ENCODE peak calls at places on chromosomes 16 and 17, in ten cellular contexts. L, W, T, E, O, J, R, P, C and Y are unnamed samples.

GRCh38 chr16:87101903-87102302 is 215.3 kb downstream of the C16orf95 start:
- DNase-seq in L (peak; percentile 3), W (no peak), T (no peak), E (no peak), O (no peak), J (no peak), R (no peak), P (no peak), C (no peak), Y (no peak)

GRCh38 chr16:2838928-2839327 is 8.8 kb downstream of the ZG16B start:
- DNase-seq in L (no peak), W (no peak), T (no peak), E (no peak), O (no peak), J (peak; percentile 81), R (peak; percentile 79), P (peak; percentile 69), C (peak; percentile 85), Y (peak; percentile 74)

GRCh38 chr16:56871172-56871593 is 6.2 kb downstream of the SLC12A3 start:
- DNase-seq in L (no peak), W (peak; percentile 49), T (no peak), E (peak; percentile 28), O (no peak), J (no peak), R (peak; percentile 46), P (peak; percentile 59), C (no peak), Y (peak; percentile 69)

GRCh38 chr17:12605222-12605621 is 60.5 kb upstream of the MYOCD start:
- DNase-seq in L (no peak), W (no peak), T (no peak), E (no peak), O (no peak), J (no peak), R (no peak), P (no peak), C (no peak), Y (no peak)

GRCh38 chr17:63086483-63087185 is 120.6 kb downstream of the TANC2 start:
- DNase-seq in L (no peak), W (no peak), T (no peak), E (no peak), O (no peak), J (no peak), R (no peak), P (no peak), C (no peak), Y (no peak)

GRCh38 chr16:24800586-24800985 is 45.2 kb upstream of the SLC5A11 start:
- DNase-seq in L (no peak), W (no peak), T (no peak), E (no peak), O (no peak), J (no peak), R (no peak), P (no peak), C (peak; percentile 32), Y (no peak)

GRCh38 chr17:1241904-1242303 is 28.3 kb upstream of the BHLHA9 start:
- DNase-seq in L (peak; percentile 93), W (no peak), T (no peak), E (no peak), O (no peak), J (no peak), R (no peak), P (no peak), C (no peak), Y (no peak)

GRCh38 chr16:54506691-54507090 is 220.1 kb upstream of the IRX3 start:
- DNase-seq in L (no peak), W (no peak), T (no peak), E (no peak), O (no peak), J (no peak), R (no peak), P (no peak), C (no peak), Y (no peak)

GRCh38 chr17:44075598-44076293 is 5.2 kb downstream of the G6PC3 start:
- DNase-seq in L (no peak), W (no peak), T (no peak), E (no peak), O (no peak), J (peak; percentile 49), R (no peak), P (no peak), C (no peak), Y (no peak)

GRCh38 chr17:76193616-76194015 is 46.7 kb downstream of the RNF157 start:
- DNase-seq in L (no peak), W (no peak), T (no peak), E (no peak), O (no peak), J (no peak), R (no peak), P (no peak), C (no peak), Y (no peak)

GRCh38 chr17:44083250-44083849 is 12.8 kb downstream of the G6PC3 start:
- DNase-seq in L (no peak), W (no peak), T (no peak), E (no peak), O (peak; percentile 57), J (no peak), R (no peak), P (no peak), C (peak; percentile 87), Y (no peak)

GRCh38 chr16:83404261-83404660 is 403.5 kb upstream of the HSBP1 start:
- DNase-seq in L (no peak), W (no peak), T (no peak), E (no peak), O (no peak), J (no peak), R (no peak), P (no peak), C (no peak), Y (no peak)

GRCh38 chr17:45223541-45224528 is 2.1 kb downstream of the FMNL1 start:
- DNase-seq in L (peak; percentile 88), W (no peak), T (no peak), E (no peak), O (no peak), J (no peak), R (no peak), P (no peak), C (no peak), Y (peak; percentile 46)

GRCh38 chr17:45791935-45792334 is 7.8 kb downstream of the CRHR1 start:
- DNase-seq in L (no peak), W (no peak), T (no peak), E (no peak), O (no peak), J (no peak), R (peak; percentile 35), P (no peak), C (no peak), Y (peak; percentile 55)

DNA sequence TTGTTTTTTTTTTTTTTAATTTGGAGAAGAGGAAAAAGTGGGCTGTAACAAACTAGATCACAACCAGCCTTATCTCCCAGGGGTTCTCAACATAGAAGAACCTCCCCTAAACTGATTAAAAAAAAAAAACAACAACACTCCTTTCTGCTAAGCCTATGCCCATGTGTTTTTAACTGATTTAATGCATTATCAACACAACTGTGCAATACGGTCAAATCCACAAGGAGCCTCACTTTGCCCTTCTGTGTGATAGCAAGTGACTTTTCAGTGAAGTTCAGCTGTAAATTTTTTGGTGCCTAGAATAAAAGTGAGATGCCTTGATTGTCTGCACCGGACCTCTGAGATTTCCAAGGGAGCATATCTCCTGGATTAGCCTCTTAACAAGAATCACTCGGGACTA is 611 bp downstream of the MYH11 start:
- DNase-seq in L (no peak), W (no peak), T (no peak), E (no peak), O (no peak), J (no peak), R (no peak), P (no peak), C (no peak), Y (no peak)
- H3K4me3 ChIP-seq in L (no peak overlapping the region), W (peak overlapping the region; percentile 25), T (peak overlapping the region; percentile 66), E (peak overlapping the region; percentile 47), O (no peak overlapping the region), J (peak overlapping the region; percentile 56), R (peak overlapping the region; percentile 44), P (peak overlapping the region; percentile 50), C (no peak overlapping the region), Y (no peak overlapping the region)

DNA sequence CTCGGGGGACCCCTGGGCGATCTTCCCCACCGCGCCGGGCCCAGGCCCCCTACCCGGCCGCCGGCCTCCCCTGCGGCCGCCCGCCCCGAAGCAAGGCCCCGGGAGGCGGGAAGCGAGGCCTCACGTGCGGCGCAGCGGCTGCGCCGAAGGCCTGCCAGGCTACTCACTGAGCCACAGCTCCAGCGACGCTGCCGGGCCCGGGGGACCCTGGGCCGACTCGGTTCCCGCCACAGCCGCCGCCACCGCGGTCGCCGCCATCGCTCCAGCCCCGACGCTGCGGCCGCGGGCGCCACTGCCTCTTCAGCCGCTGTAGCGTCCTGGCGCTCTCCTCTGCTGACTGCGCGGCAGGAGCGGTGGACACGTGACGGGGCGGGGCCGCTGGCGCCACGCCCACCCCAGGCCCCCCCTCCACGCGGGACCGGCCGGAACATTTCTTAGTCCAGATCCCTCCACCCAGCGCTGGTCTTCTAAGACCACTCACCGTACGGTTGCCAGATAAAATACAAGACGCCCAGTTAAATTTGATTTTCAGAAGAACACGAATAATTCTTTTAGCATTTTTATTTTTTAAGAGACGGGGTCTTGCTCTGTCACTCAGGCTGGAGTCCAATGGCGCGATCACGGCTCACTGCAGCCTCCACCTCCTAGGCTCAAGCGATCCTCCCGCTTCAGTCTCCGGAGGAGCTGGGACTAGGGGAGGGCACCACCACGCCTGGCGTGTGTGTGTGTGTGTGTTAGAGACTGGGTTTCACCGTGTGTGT is at the start of gene GGA2:
- DNase-seq in L (peak; percentile 97), W (no peak), T (no peak), E (peak; percentile 83), O (peak; percentile 47), J (peak; percentile 92), R (peak; percentile 88), P (peak; percentile 88), C (peak; percentile 59), Y (peak; percentile 90)
- TF ChIP-seq POLR2A in L (no peak), W (peak; percentile 95), T (peak; percentile 88), E (peak; percentile 80), O (no peak), J (peak; percentile 93), R (no peak), P (peak; percentile 67), C (peak; percentile 81), Y (peak; percentile 80)

DNA sequence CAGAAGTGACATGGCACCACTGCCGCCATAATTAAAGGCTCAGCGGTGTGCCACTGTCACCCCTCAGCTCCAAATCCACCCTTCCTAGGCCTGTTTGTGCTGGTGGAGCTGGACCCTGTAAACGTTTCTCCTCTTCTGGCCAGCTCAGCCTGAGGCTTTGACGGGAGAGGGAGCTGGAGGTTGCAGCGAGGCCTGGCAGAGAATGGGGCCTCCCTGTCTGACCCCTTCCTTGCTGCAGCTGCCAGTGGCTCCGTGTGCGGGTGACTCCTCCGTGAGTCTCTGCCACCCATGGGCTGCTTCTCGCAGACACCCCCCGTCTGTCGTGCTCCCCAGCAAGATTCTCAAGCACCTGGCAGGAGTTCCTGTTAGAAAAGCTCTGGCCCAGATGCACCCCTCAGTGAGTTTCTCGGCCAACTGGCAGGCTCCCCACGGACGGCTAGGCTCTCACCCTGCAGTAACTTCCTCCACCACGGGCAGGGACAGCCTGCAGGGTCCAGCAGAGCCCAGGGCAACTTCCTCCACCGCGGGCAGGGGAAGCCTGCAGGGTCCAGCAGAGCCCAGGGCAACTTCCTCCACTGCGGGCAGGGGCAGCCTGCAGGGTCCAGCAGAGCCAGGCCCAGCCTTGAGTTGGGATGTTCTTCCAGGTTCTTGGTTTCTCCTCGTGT is 4.7 kb upstream of the CHMP6 start:
- DNase-seq in L (no peak), W (no peak), T (no peak), E (peak; percentile 7), O (no peak), J (peak; percentile 57), R (no peak), P (no peak), C (no peak), Y (no peak)
- H3K4me3 ChIP-seq in L (no peak overlapping the region), W (no peak overlapping the region), T (no peak overlapping the region), E (no peak overlapping the region), O (no peak overlapping the region), J (no peak overlapping the region), R (no peak overlapping the region), P (no peak overlapping the region), C (no peak overlapping the region), Y (no peak overlapping the region)

GRCh38 chr17:64262125-64262421 is 987 bp downstream of the TEX2 start:
- DNase-seq in L (no peak), W (no peak), T (no peak), E (no peak), O (no peak), J (no peak), R (no peak), P (no peak), C (no peak), Y (no peak)
- TF ChIP-seq POLR2A in L (no peak), W (no peak), T (no peak), E (no peak), O (no peak), J (no peak), R (no peak), P (no peak), C (no peak), Y (no peak)